ENCODE peak calls at places on chromosome 2, in ten cellular contexts. Z is hepatocyte; Y is fibroblast of mammary gland; B is A673; M is WTC11; I is glutamatergic neuron; E is brain microvascular endothelial cell; N is natural killer cell; D is CD8-positive, alpha-beta T cell; R is CD14-positive monocyte. S is an unnamed sample.

GRCh38 chr2:55827855-55828254 is 95.7 kb downstream of the EFEMP1 start:
- DNase-seq in Z (no peak), Y (no peak), B (no peak), M (no peak), I (no peak), E (no peak), N (no peak), D (no peak), R (no peak), S (no peak)

GRCh38 chr2:159904565-159905281 is 106.7 kb upstream of the CD302 start:
- DNase-seq in Z (peak), Y (no peak), B (no peak), M (peak), I (peak), E (no peak), N (peak), D (peak), R (peak), S (peak)

GRCh38 chr2:224378087-224379085 is 23.5 kb downstream of the FAM124B start:
- DNase-seq in Z (no peak), Y (no peak), B (no peak), M (no peak), I (no peak), E (no peak), N (no peak), D (no peak), R (no peak), S (no peak)

GRCh38 chr2:214960677-214961076 is 151.2 kb upstream of the BARD1 start:
- DNase-seq in Z (no peak), Y (peak), B (peak), M (no peak), I (no peak), E (no peak), N (no peak), D (no peak), R (no peak), S (no peak)

GRCh38 chr2:105243961-105244360 is 2.4 kb downstream of the GPR45 start:
- DNase-seq in Z (no peak), Y (no peak), B (peak), M (peak), I (peak), E (no peak), N (no peak), D (no peak), R (no peak), S (peak)

GRCh38 chr2:46878886-46879285 is 36.7 kb downstream of the MCFD2 start:
- DNase-seq in Z (no peak), Y (peak), B (no peak), M (peak), I (peak), E (no peak), N (no peak), D (no peak), R (no peak), S (peak)

GRCh38 chr2:54480025-54480424 is 23.9 kb downstream of the SPTBN1 start:
- DNase-seq in Z (no peak), Y (no peak), B (no peak), M (no peak), I (no peak), E (no peak), N (no peak), D (no peak), R (no peak), S (no peak)

GRCh38 chr2:96353606-96354095 is 18.1 kb downstream of the NCAPH start:
- DNase-seq in Z (no peak), Y (peak), B (peak), M (no peak), I (no peak), E (peak), N (no peak), D (no peak), R (no peak), S (no peak)

GRCh38 chr2:128374001-128374710 is 55.5 kb upstream of the HS6ST1 start:
- DNase-seq in Z (peak), Y (peak), B (no peak), M (peak), I (no peak), E (peak), N (no peak), D (no peak), R (no peak), S (no peak)

GRCh38 chr2:59702026-59702425 is 851.4 kb downstream of the BCL11A start:
- DNase-seq in Z (no peak), Y (no peak), B (no peak), M (no peak), I (no peak), E (no peak), N (no peak), D (no peak), R (no peak), S (no peak)

GRCh38 chr2:112194480-112194879 is 56.3 kb downstream of the FBLN7 start:
- DNase-seq in Z (no peak), Y (no peak), B (no peak), M (no peak), I (no peak), E (no peak), N (no peak), D (no peak), R (no peak), S (no peak)

GRCh38 chr2:237371856-237372255 is 42.1 kb downstream of the COL6A3 start:
- DNase-seq in Z (no peak), Y (no peak), B (no peak), M (no peak), I (no peak), E (no peak), N (no peak), D (no peak), R (no peak), S (no peak)

GRCh38 chr2:188609321-188610049 is 317.8 kb downstream of the GULP1 start:
- DNase-seq in Z (no peak), Y (peak), B (no peak), M (no peak), I (no peak), E (peak), N (no peak), D (no peak), R (no peak), S (no peak)

GRCh38 chr2:152369176-152369860 is 34.3 kb downstream of the FMNL2 start:
- DNase-seq in Z (peak), Y (peak), B (no peak), M (no peak), I (no peak), E (peak), N (no peak), D (no peak), R (no peak), S (no peak)

GRCh38 chr2:142754182-142754581 is 123.3 kb upstream of the KYNU start:
- DNase-seq in Z (no peak), Y (peak), B (no peak), M (no peak), I (no peak), E (no peak), N (no peak), D (no peak), R (no peak), S (no peak)

GRCh38 chr2:143629344-143629743 is 500.1 kb downstream of the ARHGAP15 start:
- DNase-seq in Z (peak), Y (peak), B (peak), M (no peak), I (no peak), E (peak), N (no peak), D (no peak), R (no peak), S (no peak)

GRCh38 chr2:240170883-240171282 is 30.4 kb upstream of the OTOS start:
- DNase-seq in Z (no peak), Y (no peak), B (no peak), M (no peak), I (no peak), E (no peak), N (no peak), D (no peak), R (no peak), S (no peak)

GRCh38 chr2:126756125-126756524 is 100.2 kb downstream of the GYPC start:
- DNase-seq in Z (no peak), Y (no peak), B (no peak), M (no peak), I (no peak), E (no peak), N (no peak), D (no peak), R (no peak), S (no peak)

GRCh38 chr2:20227894-20228505 is 3.1 kb upstream of the SDC1 start:
- DNase-seq in Z (no peak), Y (no peak), B (no peak), M (no peak), I (no peak), E (no peak), N (no peak), D (no peak), R (no peak), S (no peak)
- TF ChIP-seq CTCF in Z (no peak), Y (no peak), B (peak), M (no peak), I (no peak), E (peak), N (no peak), D (no peak), R (no peak), S (no peak)

GRCh38 chr2:85649201-85650190 is 18.5 kb downstream of the SFTPB start:
- DNase-seq in Z (no peak), Y (peak), B (no peak), M (no peak), I (no peak), E (no peak), N (no peak), D (no peak), R (no peak), S (no peak)

GRCh38 chr2:85651097-85651496 is 16.9 kb downstream of the SFTPB start:
- DNase-seq in Z (no peak), Y (no peak), B (no peak), M (no peak), I (no peak), E (no peak), N (no peak), D (no peak), R (no peak), S (no peak)

GRCh38 chr2:85650456-85650855 is 17.5 kb downstream of the SFTPB start:
- DNase-seq in Z (no peak), Y (no peak), B (no peak), M (no peak), I (no peak), E (no peak), N (no peak), D (no peak), R (no peak), S (no peak)

GRCh38 chr2:85647823-85648526 is 20.0 kb downstream of the SFTPB start:
- DNase-seq in Z (no peak), Y (no peak), B (no peak), M (no peak), I (no peak), E (no peak), N (no peak), D (no peak), R (no peak), S (no peak)

GRCh38 chr2:85648619-85649018 is 19.4 kb downstream of the SFTPB start:
- DNase-seq in Z (peak), Y (peak), B (peak), M (no peak), I (no peak), E (peak), N (no peak), D (no peak), R (no peak), S (peak)
- TF ChIP-seq CTCF in Z (peak), Y (peak), B (peak), M (no peak), I (peak), E (peak), N (peak), D (no peak), R (peak), S (peak)

DNA sequence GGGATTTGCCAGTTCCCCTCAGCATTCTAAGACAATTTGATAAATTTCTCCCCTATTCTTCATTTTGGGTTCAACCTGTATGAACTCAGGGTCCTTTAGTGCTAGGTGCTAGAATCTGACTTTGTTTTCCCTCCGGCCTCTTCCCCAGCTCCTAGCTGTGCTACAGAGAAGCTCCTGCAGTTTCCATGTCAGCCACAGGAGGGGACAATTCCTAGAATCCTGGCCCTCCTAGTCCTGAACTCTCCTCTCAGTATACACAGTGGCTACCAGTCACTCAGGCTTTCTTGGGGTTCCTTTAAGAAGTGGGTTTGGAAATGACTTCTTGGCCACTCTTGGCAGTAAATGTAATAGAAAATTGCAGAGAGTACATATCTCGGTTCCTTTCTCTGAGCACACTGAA is 4.9 kb upstream of the CHST10 start:
- DNase-seq in Z (peak), Y (peak), B (peak), M (peak), I (peak), E (peak), N (no peak), D (no peak), R (no peak), S (peak)
- TF ChIP-seq CTCF in Z (peak), Y (peak), B (peak), M (peak), I (peak), E (peak), N (no peak), D (no peak), R (peak), S (peak)

GRCh38 chr2:198304859-198305258 is 500.5 kb downstream of the PLCL1 start:
- DNase-seq in Z (no peak), Y (no peak), B (no peak), M (no peak), I (no peak), E (no peak), N (no peak), D (no peak), R (no peak), S (no peak)
- TF ChIP-seq CTCF in Z (no peak), Y (no peak), B (no peak), M (no peak), I (no peak), E (no peak), N (no peak), D (no peak), R (no peak), S (no peak)

GRCh38 chr2:153819501-153819900 is 52.2 kb upstream of the GALNT13 start:
- DNase-seq in Z (peak), Y (no peak), B (no peak), M (peak), I (no peak), E (no peak), N (no peak), D (no peak), R (no peak), S (no peak)
- TF ChIP-seq CTCF in Z (peak), Y (no peak), B (no peak), M (no peak), I (no peak), E (no peak), N (no peak), D (no peak), R (no peak), S (no peak)

S was measured in neural crest cell.